ENCODE peak calls at places on chromosomes 6 and 20, in eight cellular contexts. L is astrocyte of the spinal cord; I is activated CD4-positive, alpha-beta T cell treated with anti-CD3 and anti-CD28 coated beads for 24 hours; T is NCI-H1694 treated with DMSO at 0.1 percent for 48 hours; Q is heart right ventricle; S is activated gamma-delta T cell treated with Interleukin-2 at 50 U/mL for 16 hours; J is endothelial cell; C is effector CD4-positive, alpha-beta T cell. W is an unnamed sample.
A peak's percentile ranks its signal among the peaks of the same experiment; 100 is the strongest.

GRCh38 chr20:32006053-32006452 is 4.2 kb upstream of the CCM2L start:
- DNase-seq in L (no peak), I (no peak), T (no peak), Q (no peak), S (no peak), J (no peak), C (no peak), W (no peak)

GRCh38 chr6:81362246-81362645 is 390.2 kb downstream of the TENT5A start:
- DNase-seq in L (peak; percentile 92), I (no peak), T (no peak), Q (no peak), S (no peak), J (no peak), C (no peak), W (no peak)

GRCh38 chr20:41649489-41649888 is 31.3 kb upstream of the CHD6 start:
- DNase-seq in L (no peak), I (no peak), T (no peak), Q (no peak), S (no peak), J (no peak), C (no peak), W (no peak)

GRCh38 chr6:85640806-85641205 is 1.9 kb downstream of the SYNCRIP start:
- DNase-seq in L (peak; percentile 13), I (no peak), T (no peak), Q (no peak), S (no peak), J (no peak), C (no peak), W (no peak)

GRCh38 chr20:3239026-3239866 is at the start of gene SLC4A11:
- DNase-seq in L (peak; percentile 59), I (no peak), T (no peak), Q (peak; percentile 49), S (peak; percentile 26), J (peak; percentile 53), C (no peak), W (no peak)

GRCh38 chr20:36085686-36086267 is 68.8 kb upstream of the EPB41L1 start:
- DNase-seq in L (peak; percentile 61), I (no peak), T (no peak), Q (no peak), S (no peak), J (no peak), C (no peak), W (no peak)

GRCh38 chr6:142613981-142614380 is 312.2 kb downstream of the ADGRG6 start:
- DNase-seq in L (no peak), I (no peak), T (no peak), Q (no peak), S (no peak), J (no peak), C (no peak), W (no peak)

GRCh38 chr6:42340516-42340915 is 111.2 kb downstream of the TRERF1 start:
- DNase-seq in L (no peak), I (no peak), T (no peak), Q (no peak), S (no peak), J (no peak), C (no peak), W (no peak)

GRCh38 chr20:46640536-46641311 is 10.5 kb downstream of the SLC13A3 start:
- DNase-seq in L (no peak), I (no peak), T (no peak), Q (no peak), S (no peak), J (no peak), C (no peak), W (no peak)

GRCh38 chr6:126631343-126631742 is 291.4 kb downstream of the CENPW start:
- DNase-seq in L (no peak), I (no peak), T (no peak), Q (no peak), S (no peak), J (no peak), C (no peak), W (no peak)

GRCh38 chr20:62275263-62275619 is 27.6 kb upstream of the ADRM1 start:
- DNase-seq in L (no peak), I (no peak), T (no peak), Q (no peak), S (no peak), J (no peak), C (no peak), W (no peak)

GRCh38 chr6:169190144-169190584 is 63.5 kb downstream of the THBS2 start:
- DNase-seq in L (peak; percentile 87), I (no peak), T (no peak), Q (peak; percentile 61), S (no peak), J (no peak), C (no peak), W (peak; percentile 97)

GRCh38 chr6:127146935-127147334 is 28.5 kb downstream of the RSPO3 start:
- DNase-seq in L (peak; percentile 95), I (no peak), T (no peak), Q (peak; percentile 19), S (no peak), J (peak; percentile 54), C (no peak), W (peak; percentile 35)

GRCh38 chr6:148835920-148836441 is 89.2 kb downstream of the UST start:
- DNase-seq in L (peak; percentile 75), I (peak; percentile 7), T (no peak), Q (no peak), S (no peak), J (no peak), C (no peak), W (peak; percentile 92)

GRCh38 chr6:88761237-88762031 is 202.0 kb downstream of the RNGTT start:
- DNase-seq in L (no peak), I (no peak), T (no peak), Q (no peak), S (no peak), J (no peak), C (no peak), W (no peak)

GRCh38 chr20:3678893-3679720 is 2.7 kb downstream of the ADAM33 start:
- DNase-seq in L (no peak), I (no peak), T (no peak), Q (no peak), S (no peak), J (no peak), C (no peak), W (no peak)

GRCh38 chr6:152669894-152670293 is 27.8 kb upstream of the MYCT1 start:
- DNase-seq in L (peak; percentile 49), I (no peak), T (no peak), Q (no peak), S (no peak), J (no peak), C (no peak), W (no peak)

GRCh38 chr20:38676576-38676975 is 47.7 kb upstream of the SLC32A1 start:
- DNase-seq in L (no peak), I (no peak), T (no peak), Q (no peak), S (no peak), J (no peak), C (no peak), W (no peak)

GRCh38 chr6:34085453-34086170 is 60.3 kb downstream of the GRM4 start:
- DNase-seq in L (no peak), I (no peak), T (no peak), Q (no peak), S (no peak), J (no peak), C (no peak), W (no peak)

GRCh38 chr6:121694389-121695185 is 259.1 kb downstream of the GJA1 start:
- DNase-seq in L (peak; percentile 78), I (no peak), T (no peak), Q (no peak), S (no peak), J (no peak), C (no peak), W (no peak)

GRCh38 chr20:59064214-59064722 is 21.7 kb upstream of the PRELID3B start:
- DNase-seq in L (no peak), I (no peak), T (peak; percentile 52), Q (no peak), S (no peak), J (no peak), C (no peak), W (no peak)

GRCh38 chr6:101070044-101070608 is 189.0 kb upstream of the ASCC3 start:
- DNase-seq in L (no peak), I (no peak), T (no peak), Q (no peak), S (no peak), J (no peak), C (no peak), W (no peak)

GRCh38 chr6:152338335-152339125 is 298.6 kb downstream of the SYNE1 start:
- DNase-seq in L (peak; percentile 30), I (peak; percentile 48), T (no peak), Q (peak; percentile 43), S (peak; percentile 61), J (peak; percentile 63), C (peak; percentile 43), W (no peak)

W was measured in GM04503.